ENCODE peak calls at places on chromosomes 4 and X, in six cellular contexts. C, V, M, F, B and L are unnamed samples.

GRCh38 chrX:119762718-119763117 is 4.3 kb downstream of the SOWAHD start:
- DNase-seq in C (no peak), V (no peak), M (no peak), F (no peak), B (no peak), L (no peak)

GRCh38 chr4:54011201-54011600 is 53.2 kb downstream of the CHIC2 start:
- DNase-seq in C (no peak), V (no peak), M (no peak), F (no peak), B (no peak), L (no peak)

GRCh38 chr4:128686810-128687209 is 122.7 kb upstream of the JADE1 start:
- DNase-seq in C (no peak), V (no peak), M (peak; percentile 18), F (no peak), B (peak; percentile 8), L (no peak)

GRCh38 chr4:2116687-2117400 is 57.7 kb downstream of the NAT8L start:
- DNase-seq in C (no peak), V (no peak), M (peak; percentile 31), F (no peak), B (no peak), L (no peak)

GRCh38 chr4:180721356-180721755 is 1521.8 kb upstream of the TENM3 start:
- DNase-seq in C (no peak), V (no peak), M (no peak), F (no peak), B (no peak), L (no peak)

GRCh38 chrX:67290489-67291220 is 253.2 kb upstream of the AR start:
- DNase-seq in C (no peak), V (no peak), M (no peak), F (no peak), B (no peak), L (no peak)

GRCh38 chr4:24988776-24989175 is 42.0 kb downstream of the LGI2 start:
- DNase-seq in C (no peak), V (no peak), M (peak; percentile 62), F (no peak), B (peak; percentile 26), L (no peak)

GRCh38 chrX:3345281-3346081 is 971 bp downstream of the MXRA5 start:
- DNase-seq in C (peak; percentile 3), V (peak; percentile 43), M (peak; percentile 34), F (no peak), B (peak; percentile 63), L (peak; percentile 42)

GRCh38 chr4:11565899-11566298 is 137.2 kb upstream of the HS3ST1 start:
- DNase-seq in C (no peak), V (no peak), M (no peak), F (no peak), B (no peak), L (no peak)

GRCh38 chr4:8905236-8905772 is 33.7 kb upstream of the HMX1 start:
- DNase-seq in C (no peak), V (no peak), M (no peak), F (no peak), B (no peak), L (no peak)

GRCh38 chr4:183362916-183363542 is 40.8 kb upstream of the CLDN24 start:
- DNase-seq in C (no peak), V (no peak), M (peak; percentile 49), F (no peak), B (no peak), L (no peak)

GRCh38 chr4:5757954-5758353 is 47.0 kb downstream of the EVC start:
- DNase-seq in C (no peak), V (no peak), M (no peak), F (no peak), B (no peak), L (no peak)

GRCh38 chr4:106565727-106566126 is 197.1 kb upstream of the GIMD1 start:
- DNase-seq in C (no peak), V (no peak), M (peak; percentile 13), F (no peak), B (peak; percentile 46), L (no peak)

GRCh38 chrX:84168095-84168494 is 19.9 kb downstream of the RPS6KA6 start:
- DNase-seq in C (no peak), V (no peak), M (peak; percentile 56), F (no peak), B (peak; percentile 13), L (no peak)

GRCh38 chrX:153831435-153832150 is 1.2 kb upstream of the PDZD4 start:
- DNase-seq in C (no peak), V (no peak), M (no peak), F (no peak), B (no peak), L (no peak)

GRCh38 chr4:98290511-98290910 is 29.3 kb downstream of the RAP1GDS1 start:
- DNase-seq in C (no peak), V (no peak), M (peak; percentile 8), F (no peak), B (no peak), L (no peak)

GRCh38 chr4:95377511-95377910 is 171.3 kb downstream of the UNC5C start:
- DNase-seq in C (no peak), V (no peak), M (no peak), F (no peak), B (no peak), L (no peak)

GRCh38 chrX:150164971-150165605 is 198.0 kb upstream of the MAMLD1 start:
- DNase-seq in C (no peak), V (no peak), M (no peak), F (no peak), B (no peak), L (no peak)

GRCh38 chr4:8090312-8090711 is 68.3 kb downstream of the ABLIM2 start:
- DNase-seq in C (no peak), V (no peak), M (no peak), F (no peak), B (peak; percentile 75), L (no peak)